ENCODE peak calls at places on chromosome 7, in five cellular contexts. N, Y, X, F and O are unnamed samples.
A peak's percentile ranks its signal among the peaks of the same experiment; 100 is the strongest.

GRCh38 chr7:14691597-14692203 is 210.9 kb downstream of the DGKB start:
- DNase-seq in N (peak; percentile 69), Y (peak; percentile 47), X (peak; percentile 85), F (no peak), O (peak; percentile 11)

GRCh38 chr7:46153951-46154787 is 233.1 kb upstream of the IGFBP3 start:
- DNase-seq in N (no peak), Y (no peak), X (no peak), F (no peak), O (no peak)

GRCh38 chr7:2019693-2020511 is 212.8 kb downstream of the MAD1L1 start:
- DNase-seq in N (peak; percentile 38), Y (no peak), X (no peak), F (peak; percentile 16), O (peak; percentile 91)

GRCh38 chr7:158356454-158356853 is 231.2 kb downstream of the PTPRN2 start:
- DNase-seq in N (no peak), Y (no peak), X (peak; percentile 12), F (no peak), O (no peak)

GRCh38 chr7:137609500-137609899 is 237.3 kb downstream of the DGKI start:
- DNase-seq in N (no peak), Y (no peak), X (no peak), F (no peak), O (peak; percentile 24)

GRCh38 chr7:13908667-13909382 is 80.6 kb downstream of the ETV1 start:
- DNase-seq in N (no peak), Y (no peak), X (no peak), F (no peak), O (no peak)

GRCh38 chr7:73876973-73877372 is 16.0 kb downstream of the TMEM270 start:
- DNase-seq in N (no peak), Y (no peak), X (no peak), F (no peak), O (no peak)

GRCh38 chr7:24827027-24827426 is 69.8 kb upstream of the GSDME start:
- DNase-seq in N (no peak), Y (no peak), X (no peak), F (no peak), O (no peak)

GRCh38 chr7:29328811-29329210 is 134.2 kb downstream of the CHN2 start:
- DNase-seq in N (no peak), Y (no peak), X (no peak), F (no peak), O (peak; percentile 64)

GRCh38 chr7:91710896-91711295 is 169.6 kb downstream of the MTERF1 start:
- DNase-seq in N (no peak), Y (no peak), X (no peak), F (no peak), O (peak; percentile 12)

GRCh38 chr7:104926905-104927454 is 87.0 kb upstream of the KMT2E start:
- DNase-seq in N (no peak), Y (no peak), X (peak; percentile 84), F (no peak), O (no peak)

GRCh38 chr7:44048031-44048795 is 3.7 kb downstream of the DBNL start:
- DNase-seq in N (no peak), Y (no peak), X (peak; percentile 15), F (no peak), O (no peak)

GRCh38 chr7:46844486-46844885 is 737.4 kb downstream of the TNS3 start:
- DNase-seq in N (no peak), Y (no peak), X (no peak), F (no peak), O (peak; percentile 75)

GRCh38 chr7:52088008-52088787 is 771.6 kb upstream of the COBL start:
- DNase-seq in N (no peak), Y (no peak), X (peak; percentile 93), F (no peak), O (no peak)

GRCh38 chr7:74324499-74325229 is 35.5 kb downstream of the CLIP2 start:
- DNase-seq in N (no peak), Y (no peak), X (no peak), F (no peak), O (no peak)

GRCh38 chr7:133167300-133167699 is 85.4 kb upstream of the CHCHD3 start:
- DNase-seq in N (no peak), Y (no peak), X (no peak), F (no peak), O (no peak)

GRCh38 chr7:155166673-155167370 is 96.7 kb downstream of the HTR5A start:
- DNase-seq in N (peak; percentile 62), Y (peak; percentile 30), X (no peak), F (no peak), O (peak; percentile 94)

GRCh38 chr7:1853619-1854520 is 183.8 kb downstream of the ELFN1 start:
- DNase-seq in N (peak; percentile 56), Y (no peak), X (peak; percentile 46), F (no peak), O (no peak)

GRCh38 chr7:83546586-83546985 is 102.4 kb downstream of the SEMA3E start:
- DNase-seq in N (no peak), Y (no peak), X (no peak), F (no peak), O (peak; percentile 9)

GRCh38 chr7:51226042-51226755 is 90.4 kb downstream of the COBL start:
- DNase-seq in N (no peak), Y (no peak), X (no peak), F (no peak), O (no peak)

GRCh38 chr7:159004411-159004810 is 140.3 kb downstream of the VIPR2 start:
- DNase-seq in N (no peak), Y (no peak), X (no peak), F (no peak), O (no peak)

DNA sequence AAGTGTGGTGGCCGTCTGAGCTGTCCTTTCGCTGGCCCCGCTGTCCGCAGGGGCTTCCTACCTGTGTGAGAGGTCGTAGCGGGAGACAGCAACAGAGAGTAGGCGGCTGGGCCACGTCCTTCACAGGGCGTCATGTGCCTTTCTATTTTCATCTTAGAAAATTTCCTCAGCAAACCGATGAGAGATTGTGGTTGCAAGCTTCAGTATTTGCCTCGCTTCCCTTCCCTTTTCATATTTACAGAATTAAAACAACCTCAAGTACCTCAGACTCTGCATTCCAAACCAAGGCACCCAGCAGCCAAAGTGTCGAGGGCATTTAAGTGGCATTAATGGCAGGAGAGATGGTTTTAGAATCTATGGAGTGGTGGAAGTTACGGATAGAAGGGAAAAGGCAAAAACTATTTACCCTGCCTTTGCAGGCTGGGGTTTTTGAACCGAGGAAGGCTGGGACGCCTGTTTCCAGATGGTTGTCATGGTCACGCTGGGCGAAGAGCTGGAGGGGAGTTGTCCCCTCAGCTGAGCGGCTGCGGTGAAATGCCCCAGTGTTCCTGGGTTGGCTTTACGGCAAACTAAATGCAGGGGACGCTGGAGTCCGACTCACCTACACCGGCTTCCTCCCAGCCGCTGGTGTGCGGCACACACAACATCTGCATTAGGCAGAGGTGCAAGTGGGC is 41.9 kb downstream of the WIPI2 start:
- DNase-seq in N (no peak), Y (peak; percentile 71), X (no peak), F (no peak), O (no peak)
- H3K4me3 ChIP-seq in N (no peak overlapping the region), Y (peak overlapping the region; percentile 15), X (no peak overlapping the region), F (no peak overlapping the region), O (no peak overlapping the region)

GRCh38 chr7:116727432-116728009 is 55.5 kb downstream of the MET start:
- DNase-seq in N (no peak), Y (no peak), X (no peak), F (no peak), O (no peak)

GRCh38 chr7:116726713-116727431 is 54.9 kb downstream of the MET start:
- DNase-seq in N (no peak), Y (no peak), X (no peak), F (no peak), O (peak; percentile 32)

GRCh38 chr7:116730097-116731018 is 58.4 kb downstream of the MET start:
- DNase-seq in N (no peak), Y (no peak), X (no peak), F (no peak), O (no peak)

GRCh38 chr7:116726149-116726548 is 54.2 kb downstream of the MET start:
- DNase-seq in N (no peak), Y (no peak), X (no peak), F (no peak), O (no peak)

DNA sequence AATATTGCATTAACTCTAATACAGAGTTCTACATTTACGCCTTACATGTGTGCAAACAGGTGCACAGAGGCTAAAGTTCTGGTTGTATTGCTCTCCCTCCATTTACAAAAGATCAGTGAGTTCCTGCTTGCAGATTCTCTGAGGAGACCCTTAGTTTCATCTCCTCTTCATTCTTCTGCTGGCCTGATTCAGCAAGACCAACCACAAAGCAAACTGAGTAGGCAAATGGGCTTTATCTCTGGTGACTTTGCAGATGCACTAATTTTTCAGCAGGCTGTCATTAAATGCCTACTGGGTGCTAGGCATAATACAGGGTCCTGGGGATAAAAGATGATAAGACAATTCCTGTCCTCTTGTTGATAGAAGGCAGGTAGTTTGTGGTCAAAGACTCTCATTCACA is 56.4 kb downstream of the MET start:
- DNase-seq in N (no peak), Y (no peak), X (no peak), F (no peak), O (no peak)
- TF ChIP-seq CTCF in N (no peak), Y (no peak), X (no peak), F (no peak), O (no peak)

GRCh38 chr7:604038-604883 is 84.6 kb upstream of the PDGFA start:
- DNase-seq in N (no peak), Y (no peak), X (peak; percentile 67), F (peak; percentile 90), O (no peak)
- H3K4me3 ChIP-seq in N (no peak overlapping the region), Y (no peak overlapping the region), X (no peak overlapping the region), F (peak overlapping the region; percentile 55), O (no peak overlapping the region)

DNA sequence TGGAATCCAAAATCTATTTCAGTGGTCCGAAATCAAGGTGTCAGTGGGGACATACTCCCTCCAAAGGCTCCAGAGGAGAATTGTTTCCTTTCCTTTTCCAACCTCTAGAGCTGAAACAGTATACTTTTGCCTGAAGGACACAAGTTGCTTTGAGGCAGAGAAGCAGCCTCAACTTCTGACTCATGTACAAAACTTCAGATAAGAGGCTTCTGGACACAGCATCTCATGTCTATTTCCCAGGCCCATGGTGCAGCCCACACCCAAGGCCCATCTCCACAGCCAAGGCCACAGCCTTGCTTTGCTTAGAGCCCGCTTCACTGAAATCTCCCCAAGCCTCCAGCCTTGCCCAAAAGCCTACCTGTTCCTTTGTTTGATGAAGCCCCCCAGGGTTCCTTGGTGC is 68.9 kb downstream of the ZNF467 start:
- DNase-seq in N (no peak), Y (no peak), X (peak; percentile 34), F (no peak), O (no peak)
- TF ChIP-seq CTCF in N (no peak), Y (no peak), X (no peak), F (no peak), O (no peak)

GRCh38 chr7:106108988-106109387 is 3.1 kb downstream of the SYPL1 start:
- DNase-seq in N (no peak), Y (no peak), X (no peak), F (no peak), O (peak; percentile 47)

GRCh38 chr7:106111671-106112117 is 418 bp downstream of the SYPL1 start:
- DNase-seq in N (peak; percentile 78), Y (peak; percentile 65), X (no peak), F (peak; percentile 7), O (peak; percentile 74)

GRCh38 chr7:106110238-106110560 is 1.9 kb downstream of the SYPL1 start:
- DNase-seq in N (no peak), Y (peak; percentile 60), X (no peak), F (no peak), O (peak; percentile 12)

GRCh38 chr7:106110885-106111670 is 1.0 kb downstream of the SYPL1 start:
- DNase-seq in N (no peak), Y (peak; percentile 40), X (no peak), F (no peak), O (peak; percentile 36)

GRCh38 chr7:106109521-106110237 is 2.4 kb downstream of the SYPL1 start:
- DNase-seq in N (no peak), Y (no peak), X (no peak), F (no peak), O (no peak)
- H3K4me3 ChIP-seq in N (no peak overlapping the region), Y (peak overlapping the region; percentile 80), X (peak overlapping the region; percentile 89), F (peak overlapping the region; percentile 96), O (no peak overlapping the region)